ENCODE peak calls at places on chromosomes 2 and 18, in eight cellular contexts. One of them, this sample, is unnamed.

GRCh38 chr2:157367704-157368103 is 42.1 kb upstream of the ERMN start:
- DNase-seq in HCEC 1CT: no peak
- DNase-seq in Right ventricle myocardium inferior: no peak
- DNase-seq in iris pigment epithelial cell: no peak
- DNase-seq in BE2C: no peak
- DNase-seq in left kidney: no peak
- DNase-seq in KBM-7: no peak
- DNase-seq in AG08396: no peak
- DNase-seq in this sample: no peak

GRCh38 chr2:158624071-158624470 is 167.3 kb downstream of the PKP4 start:
- DNase-seq in HCEC 1CT: no peak
- DNase-seq in Right ventricle myocardium inferior: no peak
- DNase-seq in iris pigment epithelial cell: no peak
- DNase-seq in BE2C: no peak
- DNase-seq in left kidney: no peak
- DNase-seq in KBM-7: no peak
- DNase-seq in AG08396: no peak
- DNase-seq in this sample: no peak

GRCh38 chr18:525066-525797 is 24.7 kb upstream of the COLEC12 start:
- DNase-seq in HCEC 1CT: peak
- DNase-seq in Right ventricle myocardium inferior: no peak
- DNase-seq in iris pigment epithelial cell: peak
- DNase-seq in BE2C: no peak
- DNase-seq in left kidney: peak
- DNase-seq in KBM-7: no peak
- DNase-seq in AG08396: peak
- DNase-seq in this sample: peak

GRCh38 chr2:157444643-157445040 is 753 bp upstream of the CYTIP start:
- DNase-seq in HCEC 1CT: no peak
- DNase-seq in Right ventricle myocardium inferior: no peak
- DNase-seq in iris pigment epithelial cell: no peak
- DNase-seq in BE2C: no peak
- DNase-seq in left kidney: no peak
- DNase-seq in KBM-7: no peak
- DNase-seq in AG08396: no peak
- DNase-seq in this sample: no peak

GRCh38 chr18:31440787-31441186 is 6.8 kb upstream of the DSG3 start:
- DNase-seq in HCEC 1CT: no peak
- DNase-seq in Right ventricle myocardium inferior: no peak
- DNase-seq in iris pigment epithelial cell: no peak
- DNase-seq in BE2C: no peak
- DNase-seq in left kidney: no peak
- DNase-seq in KBM-7: no peak
- DNase-seq in AG08396: no peak
- DNase-seq in this sample: no peak

GRCh38 chr2:26725516-26725810 is 32.9 kb downstream of the KCNK3 start:
- DNase-seq in HCEC 1CT: no peak
- DNase-seq in Right ventricle myocardium inferior: no peak
- DNase-seq in iris pigment epithelial cell: no peak
- DNase-seq in BE2C: no peak
- DNase-seq in left kidney: no peak
- DNase-seq in KBM-7: no peak
- DNase-seq in AG08396: no peak
- DNase-seq in this sample: no peak

GRCh38 chr2:29270606-29271005 is 155.4 kb downstream of the CLIP4 start:
- DNase-seq in HCEC 1CT: no peak
- DNase-seq in Right ventricle myocardium inferior: no peak
- DNase-seq in iris pigment epithelial cell: no peak
- DNase-seq in BE2C: no peak
- DNase-seq in left kidney: no peak
- DNase-seq in KBM-7: no peak
- DNase-seq in AG08396: no peak
- DNase-seq in this sample: no peak

GRCh38 chr2:27191107-27191829 is 20.6 kb upstream of the ATRAID start:
- DNase-seq in HCEC 1CT: peak
- DNase-seq in Right ventricle myocardium inferior: no peak
- DNase-seq in iris pigment epithelial cell: peak
- DNase-seq in BE2C: peak
- DNase-seq in left kidney: peak
- DNase-seq in KBM-7: peak
- DNase-seq in AG08396: peak
- DNase-seq in this sample: peak

GRCh38 chr2:13822365-13822764 is 810.2 kb upstream of the LRATD1 start:
- DNase-seq in HCEC 1CT: no peak
- DNase-seq in Right ventricle myocardium inferior: no peak
- DNase-seq in iris pigment epithelial cell: no peak
- DNase-seq in BE2C: no peak
- DNase-seq in left kidney: no peak
- DNase-seq in KBM-7: no peak
- DNase-seq in AG08396: no peak
- DNase-seq in this sample: no peak

GRCh38 chr2:38666578-38666926 is 638 bp downstream of the GALM start:
- DNase-seq in HCEC 1CT: peak
- DNase-seq in Right ventricle myocardium inferior: no peak
- DNase-seq in iris pigment epithelial cell: peak
- DNase-seq in BE2C: no peak
- DNase-seq in left kidney: no peak
- DNase-seq in KBM-7: no peak
- DNase-seq in AG08396: no peak
- DNase-seq in this sample: no peak

GRCh38 chr2:212905640-212906201 is 245.7 kb downstream of the IKZF2 start:
- DNase-seq in HCEC 1CT: no peak
- DNase-seq in Right ventricle myocardium inferior: no peak
- DNase-seq in iris pigment epithelial cell: peak
- DNase-seq in BE2C: no peak
- DNase-seq in left kidney: no peak
- DNase-seq in KBM-7: no peak
- DNase-seq in AG08396: no peak
- DNase-seq in this sample: no peak

GRCh38 chr2:232113821-232114220 is 152.3 kb downstream of the DIS3L2 start:
- DNase-seq in HCEC 1CT: no peak
- DNase-seq in Right ventricle myocardium inferior: no peak
- DNase-seq in iris pigment epithelial cell: peak
- DNase-seq in BE2C: no peak
- DNase-seq in left kidney: no peak
- DNase-seq in KBM-7: peak
- DNase-seq in AG08396: no peak
- DNase-seq in this sample: no peak

GRCh38 chr2:130851624-130852382 is 15.1 kb downstream of the ARHGEF4 start:
- DNase-seq in HCEC 1CT: no peak
- DNase-seq in Right ventricle myocardium inferior: peak
- DNase-seq in iris pigment epithelial cell: no peak
- DNase-seq in BE2C: no peak
- DNase-seq in left kidney: peak
- DNase-seq in KBM-7: no peak
- DNase-seq in AG08396: no peak
- DNase-seq in this sample: no peak

GRCh38 chr2:7930800-7931635 is 750.8 kb upstream of the ID2 start:
- DNase-seq in HCEC 1CT: no peak
- DNase-seq in Right ventricle myocardium inferior: no peak
- DNase-seq in iris pigment epithelial cell: no peak
- DNase-seq in BE2C: no peak
- DNase-seq in left kidney: peak
- DNase-seq in KBM-7: no peak
- DNase-seq in AG08396: no peak
- DNase-seq in this sample: no peak

GRCh38 chr2:9317559-9317958 is 105.8 kb downstream of the ITGB1BP1 start:
- DNase-seq in HCEC 1CT: no peak
- DNase-seq in Right ventricle myocardium inferior: no peak
- DNase-seq in iris pigment epithelial cell: no peak
- DNase-seq in BE2C: no peak
- DNase-seq in left kidney: no peak
- DNase-seq in KBM-7: no peak
- DNase-seq in AG08396: no peak
- DNase-seq in this sample: no peak

GRCh38 chr2:224778474-224778877 is 62.3 kb upstream of the CCDC195 start:
- DNase-seq in HCEC 1CT: peak
- DNase-seq in Right ventricle myocardium inferior: no peak
- DNase-seq in iris pigment epithelial cell: peak
- DNase-seq in BE2C: peak
- DNase-seq in left kidney: peak
- DNase-seq in KBM-7: peak
- DNase-seq in AG08396: peak
- DNase-seq in this sample: peak

GRCh38 chr2:158688722-158689121 is 106.4 kb upstream of the DAPL1 start:
- DNase-seq in HCEC 1CT: peak
- DNase-seq in Right ventricle myocardium inferior: no peak
- DNase-seq in iris pigment epithelial cell: peak
- DNase-seq in BE2C: no peak
- DNase-seq in left kidney: no peak
- DNase-seq in KBM-7: no peak
- DNase-seq in AG08396: peak
- DNase-seq in this sample: peak

GRCh38 chr2:97693476-97693875 is 19.9 kb upstream of the ZAP70 start:
- DNase-seq in HCEC 1CT: peak
- DNase-seq in Right ventricle myocardium inferior: no peak
- DNase-seq in iris pigment epithelial cell: peak
- DNase-seq in BE2C: no peak
- DNase-seq in left kidney: no peak
- DNase-seq in KBM-7: no peak
- DNase-seq in AG08396: no peak
- DNase-seq in this sample: peak

GRCh38 chr18:38576915-38577314 is 1011.3 kb upstream of the CELF4 start:
- DNase-seq in HCEC 1CT: no peak
- DNase-seq in Right ventricle myocardium inferior: no peak
- DNase-seq in iris pigment epithelial cell: no peak
- DNase-seq in BE2C: no peak
- DNase-seq in left kidney: no peak
- DNase-seq in KBM-7: no peak
- DNase-seq in AG08396: no peak
- DNase-seq in this sample: no peak

GRCh38 chr2:162731917-162732804 is 106.4 kb downstream of the KCNH7 start:
- DNase-seq in HCEC 1CT: no peak
- DNase-seq in Right ventricle myocardium inferior: no peak
- DNase-seq in iris pigment epithelial cell: no peak
- DNase-seq in BE2C: no peak
- DNase-seq in left kidney: no peak
- DNase-seq in KBM-7: no peak
- DNase-seq in AG08396: no peak
- DNase-seq in this sample: no peak

GRCh38 chr2:105604938-105605337 is 139.8 kb upstream of the NCK2 start:
- DNase-seq in HCEC 1CT: no peak
- DNase-seq in Right ventricle myocardium inferior: no peak
- DNase-seq in iris pigment epithelial cell: peak
- DNase-seq in BE2C: no peak
- DNase-seq in left kidney: no peak
- DNase-seq in KBM-7: no peak
- DNase-seq in AG08396: no peak
- DNase-seq in this sample: peak

GRCh38 chr2:85662899-85663683 is 4.9 kb downstream of the SFTPB start:
- DNase-seq in HCEC 1CT: peak
- DNase-seq in Right ventricle myocardium inferior: no peak
- DNase-seq in iris pigment epithelial cell: peak
- DNase-seq in BE2C: no peak
- DNase-seq in left kidney: no peak
- DNase-seq in KBM-7: no peak
- DNase-seq in AG08396: peak
- DNase-seq in this sample: peak

GRCh38 chr18:13036622-13037320 is 45.6 kb downstream of the CEP192 start:
- DNase-seq in HCEC 1CT: peak
- DNase-seq in Right ventricle myocardium inferior: no peak
- DNase-seq in iris pigment epithelial cell: peak
- DNase-seq in BE2C: no peak
- DNase-seq in left kidney: no peak
- DNase-seq in KBM-7: no peak
- DNase-seq in AG08396: no peak
- DNase-seq in this sample: no peak

GRCh38 chr2:165863816-165864221 is 69.8 kb upstream of the GALNT3 start:
- DNase-seq in HCEC 1CT: no peak
- DNase-seq in Right ventricle myocardium inferior: no peak
- DNase-seq in iris pigment epithelial cell: no peak
- DNase-seq in BE2C: no peak
- DNase-seq in left kidney: peak
- DNase-seq in KBM-7: no peak
- DNase-seq in AG08396: no peak
- DNase-seq in this sample: no peak

GRCh38 chr2:159128191-159128590 is 158.3 kb downstream of the WDSUB1 start:
- DNase-seq in HCEC 1CT: no peak
- DNase-seq in Right ventricle myocardium inferior: no peak
- DNase-seq in iris pigment epithelial cell: no peak
- DNase-seq in BE2C: peak
- DNase-seq in left kidney: no peak
- DNase-seq in KBM-7: no peak
- DNase-seq in AG08396: no peak
- DNase-seq in this sample: peak

GRCh38 chr2:169362346-169363026 is at the start of gene LRP2:
- DNase-seq in HCEC 1CT: no peak
- DNase-seq in Right ventricle myocardium inferior: peak
- DNase-seq in iris pigment epithelial cell: no peak
- DNase-seq in BE2C: no peak
- DNase-seq in left kidney: peak
- DNase-seq in KBM-7: peak
- DNase-seq in AG08396: peak
- DNase-seq in this sample: peak

GRCh38 chr2:208722737-208723136 is 316.1 kb downstream of the PTH2R start:
- DNase-seq in HCEC 1CT: no peak
- DNase-seq in Right ventricle myocardium inferior: no peak
- DNase-seq in iris pigment epithelial cell: no peak
- DNase-seq in BE2C: no peak
- DNase-seq in left kidney: no peak
- DNase-seq in KBM-7: no peak
- DNase-seq in AG08396: no peak
- DNase-seq in this sample: no peak

GRCh38 chr2:168254158-168254935 is 7.0 kb upstream of the STK39 start:
- DNase-seq in HCEC 1CT: peak
- DNase-seq in Right ventricle myocardium inferior: no peak
- DNase-seq in iris pigment epithelial cell: peak
- DNase-seq in BE2C: no peak
- DNase-seq in left kidney: no peak
- DNase-seq in KBM-7: no peak
- DNase-seq in AG08396: peak
- DNase-seq in this sample: no peak

GRCh38 chr2:99340669-99341236 is 3.6 kb downstream of the EIF5B start:
- DNase-seq in HCEC 1CT: no peak
- DNase-seq in Right ventricle myocardium inferior: no peak
- DNase-seq in iris pigment epithelial cell: peak
- DNase-seq in BE2C: no peak
- DNase-seq in left kidney: no peak
- DNase-seq in KBM-7: no peak
- DNase-seq in AG08396: no peak
- DNase-seq in this sample: no peak

GRCh38 chr2:176595986-176596385 is 326.7 kb downstream of the MTX2 start:
- DNase-seq in HCEC 1CT: no peak
- DNase-seq in Right ventricle myocardium inferior: no peak
- DNase-seq in iris pigment epithelial cell: peak
- DNase-seq in BE2C: no peak
- DNase-seq in left kidney: no peak
- DNase-seq in KBM-7: no peak
- DNase-seq in AG08396: no peak
- DNase-seq in this sample: peak

GRCh38 chr2:160747771-160748170 is 254.2 kb upstream of the RBMS1 start:
- DNase-seq in HCEC 1CT: peak
- DNase-seq in Right ventricle myocardium inferior: no peak
- DNase-seq in iris pigment epithelial cell: peak
- DNase-seq in BE2C: no peak
- DNase-seq in left kidney: no peak
- DNase-seq in KBM-7: no peak
- DNase-seq in AG08396: peak
- DNase-seq in this sample: peak

GRCh38 chr18:13003466-13003896 is 12.3 kb downstream of the CEP192 start:
- DNase-seq in HCEC 1CT: peak
- DNase-seq in Right ventricle myocardium inferior: no peak
- DNase-seq in iris pigment epithelial cell: peak
- DNase-seq in BE2C: peak
- DNase-seq in left kidney: peak
- DNase-seq in KBM-7: peak
- DNase-seq in AG08396: peak
- DNase-seq in this sample: peak

GRCh38 chr2:215425021-215425782 is 10.7 kb downstream of the FN1 start:
- DNase-seq in HCEC 1CT: peak
- DNase-seq in Right ventricle myocardium inferior: no peak
- DNase-seq in iris pigment epithelial cell: peak
- DNase-seq in BE2C: no peak
- DNase-seq in left kidney: no peak
- DNase-seq in KBM-7: no peak
- DNase-seq in AG08396: no peak
- DNase-seq in this sample: no peak